ENCODE peak calls at places on chromosome 15, in seven cellular contexts. T, O, Q, U, C, Y and J are unnamed samples.
A peak's percentile ranks its signal among the peaks of the same experiment; 100 is the strongest.

GRCh38 chr15:101250331-101250730 is 1.5 kb downstream of the CHSY1 start:
- DNase-seq in Q (no peak), O (no peak), Y (no peak), U (no peak), C (no peak), T (no peak), J (no peak)

GRCh38 chr15:67043939-67044771 is 21.2 kb upstream of the SMAD3 start:
- DNase-seq in C (no peak), Y (no peak), O (peak; percentile 84), U (no peak), Q (no peak), T (peak; percentile 53), J (no peak)

GRCh38 chr15:82045179-82045891 is 483 bp downstream of the MEX3B start:
- DNase-seq in Y (no peak), O (no peak), U (peak; percentile 34), T (peak; percentile 68), C (peak; percentile 58), Q (no peak), J (peak; percentile 45)

GRCh38 chr15:41648097-41648496 is 12.1 kb upstream of the MGA start:
- DNase-seq in O (peak; percentile 50), C (no peak), Y (no peak), Q (no peak), T (no peak), U (no peak), J (no peak)

GRCh38 chr15:26197719-26198118 is 334.6 kb upstream of the ATP10A start:
- DNase-seq in C (no peak), Q (no peak), T (no peak), O (no peak), U (no peak), Y (no peak), J (no peak)

GRCh38 chr15:92818658-92819311 is 81.3 kb upstream of the CHD2 start:
- DNase-seq in T (no peak), Q (no peak), U (no peak), C (peak; percentile 38), O (no peak), Y (no peak), J (no peak)

GRCh38 chr15:101551696-101552591 is 62.4 kb upstream of the PCSK6 start:
- DNase-seq in O (no peak), T (no peak), C (no peak), Y (no peak), U (no peak), Q (no peak), J (no peak)

GRCh38 chr15:41115652-41116115 is 396 bp downstream of the INO80 start:
- DNase-seq in T (no peak), U (peak; percentile 50), Q (no peak), O (peak; percentile 50), C (peak; percentile 82), Y (peak; percentile 55), J (no peak)

GRCh38 chr15:63554337-63554927 is 42.8 kb upstream of the FBXL22 start:
- DNase-seq in O (no peak), Q (no peak), U (no peak), C (no peak), Y (no peak), T (no peak), J (no peak)

GRCh38 chr15:67240235-67241131 is 14.0 kb downstream of the AAGAB start:
- DNase-seq in Y (no peak), Q (peak; percentile 8), C (peak; percentile 9), U (no peak), T (no peak), O (peak; percentile 13), J (peak; percentile 57)

GRCh38 chr15:80003171-80003570 is 32.2 kb upstream of the BCL2A1 start:
- DNase-seq in T (no peak), U (no peak), Y (no peak), O (no peak), Q (no peak), C (no peak), J (no peak)

GRCh38 chr15:25767356-25768151 is 95.6 kb downstream of the ATP10A start:
- DNase-seq in Q (no peak), Y (no peak), T (peak; percentile 37), O (no peak), U (no peak), C (no peak), J (no peak)

GRCh38 chr15:28989239-28989830 is 103.6 kb downstream of the APBA2 start:
- DNase-seq in Y (no peak), C (peak; percentile 40), Q (no peak), O (no peak), T (no peak), U (no peak), J (peak; percentile 59)

GRCh38 chr15:65044724-65045481 is at the start of gene SLC51B:
- DNase-seq in O (peak; percentile 99), Y (no peak), C (peak; percentile 18), U (no peak), Q (no peak), T (no peak), J (no peak)

GRCh38 chr15:77021803-77022381 is 27.0 kb downstream of the PSTPIP1 start:
- DNase-seq in U (peak; percentile 28), Y (peak; percentile 9), C (no peak), O (no peak), T (no peak), Q (no peak), J (no peak)

GRCh38 chr15:59186501-59186900 is 20.1 kb upstream of the LDHAL6B start:
- DNase-seq in Y (no peak), Q (no peak), C (no peak), O (no peak), T (no peak), U (no peak), J (no peak)

GRCh38 chr15:55897560-55898336 is 95.7 kb downstream of the NEDD4 start:
- DNase-seq in Y (peak; percentile 1), U (no peak), O (peak; percentile 41), T (peak; percentile 62), C (peak; percentile 65), Q (no peak), J (peak; percentile 71)

GRCh38 chr15:34927726-34928125 is 41.8 kb downstream of the AQR start:
- DNase-seq in T (no peak), Y (no peak), Q (no peak), O (no peak), U (no peak), C (no peak), J (no peak)

GRCh38 chr15:75407083-75407482 is 38.7 kb upstream of the MAN2C1 start:
- DNase-seq in U (no peak), T (no peak), O (no peak), C (no peak), Y (no peak), Q (no peak), J (no peak)

GRCh38 chr15:57505949-57506391 is 85.7 kb upstream of the MYZAP start:
- DNase-seq in Q (no peak), U (no peak), O (no peak), T (no peak), C (no peak), Y (no peak), J (no peak)

GRCh38 chr15:35329521-35329921 is 216.4 kb downstream of the DPH6 start:
- DNase-seq in Q (no peak), C (no peak), U (no peak), O (no peak), Y (no peak), T (no peak), J (no peak)

GRCh38 chr15:90382305-90382704 is 5.7 kb upstream of the IQGAP1 start:
- DNase-seq in Y (no peak), O (no peak), C (no peak), U (no peak), T (no peak), Q (no peak), J (no peak)
- TF ChIP-seq TAF1 in Y (no peak), O (no peak), C (no peak), U (no peak), T (no peak), Q (no peak), J (no peak)

GRCh38 chr15:38147246-38147645 is 105.4 kb upstream of the SPRED1 start:
- DNase-seq in Y (no peak), C (no peak), O (no peak), T (no peak), U (no peak), Q (no peak), J (peak; percentile 8)
- TF ChIP-seq TAF1 in Y (no peak), C (no peak), O (no peak), T (no peak), U (no peak), Q (no peak), J (no peak)

DNA sequence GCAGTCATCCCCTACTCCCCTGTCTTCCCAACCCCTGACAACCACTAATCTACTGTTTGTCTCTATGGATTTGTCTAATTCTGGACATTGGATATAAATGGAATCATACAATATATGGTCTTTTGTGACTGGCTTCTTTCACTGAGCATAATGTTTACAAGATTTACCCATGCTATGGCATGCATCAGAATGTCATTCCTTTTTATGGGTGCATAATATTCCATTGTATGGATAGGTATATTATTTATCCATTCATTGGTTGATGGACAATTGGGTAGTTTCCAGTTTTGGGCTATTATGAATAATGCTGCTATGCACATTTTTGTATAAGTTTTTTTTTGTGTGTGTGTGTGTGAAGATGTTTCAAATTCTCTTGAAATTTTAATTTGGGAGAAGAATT is 16.6 kb upstream of the TTBK2 start:
- DNase-seq in Y (no peak), Q (no peak), O (no peak), T (no peak), U (no peak), C (no peak), J (no peak)
- TF ChIP-seq TAF1 in Y (no peak), Q (no peak), O (no peak), T (no peak), U (no peak), C (no peak), J (no peak)

GRCh38 chr15:99437315-99438221 is 128.2 kb upstream of the MEF2A start:
- DNase-seq in Q (no peak), T (peak; percentile 45), Y (no peak), C (no peak), O (no peak), U (no peak), J (no peak)

GRCh38 chr15:99438222-99438592 is 127.6 kb upstream of the MEF2A start:
- DNase-seq in Y (no peak), Q (no peak), C (no peak), O (no peak), U (no peak), T (no peak), J (no peak)

GRCh38 chr15:99440029-99440428 is 125.8 kb upstream of the MEF2A start:
- DNase-seq in Y (no peak), T (no peak), C (no peak), Q (no peak), O (no peak), U (no peak), J (peak; percentile 10)

GRCh38 chr15:99439524-99439835 is 126.3 kb upstream of the MEF2A start:
- DNase-seq in T (no peak), O (no peak), Y (no peak), Q (no peak), C (no peak), U (no peak), J (no peak)

DNA sequence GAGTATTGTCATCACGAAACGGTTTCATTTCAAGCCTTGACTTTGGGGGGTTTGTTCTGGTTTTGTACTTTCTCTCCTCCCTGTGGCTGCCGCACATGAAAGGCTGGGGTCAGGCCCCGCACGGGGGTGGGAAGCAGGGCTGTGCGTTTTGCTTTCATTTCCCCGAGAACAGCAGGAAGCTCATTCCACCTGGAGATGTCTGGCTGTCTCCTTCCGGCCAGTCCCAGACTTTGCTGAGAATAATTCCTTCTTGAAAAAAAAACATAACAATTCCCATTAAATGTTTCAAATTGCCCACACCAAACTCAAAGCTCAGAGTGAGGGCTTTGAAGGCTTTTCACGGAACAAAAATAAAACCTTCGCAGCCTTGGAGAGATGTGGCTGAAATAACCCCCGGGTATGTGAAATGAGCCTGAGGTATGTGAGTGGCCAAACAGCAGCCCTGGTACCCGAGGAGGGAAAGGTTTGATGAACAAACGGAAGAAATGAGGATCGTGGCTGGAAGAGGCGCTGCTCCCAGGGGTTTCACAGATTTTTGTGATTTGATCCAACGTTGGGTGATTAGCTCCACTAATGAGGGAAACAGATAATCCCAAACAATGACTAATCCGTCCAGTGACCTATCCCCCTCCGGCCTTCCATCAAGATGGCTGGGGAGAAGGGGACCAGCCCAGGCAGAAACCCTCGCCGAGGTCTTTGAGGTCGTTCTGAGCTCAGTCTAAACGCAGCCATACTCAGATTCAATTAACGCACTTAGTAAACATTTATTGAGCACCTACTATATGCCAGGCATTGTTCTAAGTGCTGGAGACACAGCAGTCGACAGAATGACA is 126.9 kb upstream of the MEF2A start:
- DNase-seq in O (no peak), Q (no peak), Y (no peak), C (no peak), U (no peak), T (peak; percentile 45), J (no peak)
- TF ChIP-seq TAF1 in O (no peak), Q (no peak), Y (no peak), C (no peak), U (no peak), T (no peak), J (no peak)